ENCODE peak calls at places on chromosomes 5 and 9, in eight cellular contexts. One of them, this sample, is unnamed.

GRCh38 chr9:136052991-136053756 is 41.9 kb downstream of the NACC2 start:
- DNase-seq in T-helper 9 cell: no peak
- DNase-seq in cardiac fibroblast: no peak
- DNase-seq in stimulated activated CD8-positive, alpha-beta memory T cell treated with anti-CD3 and anti-CD28 coated beads, Interleukin-7, amount 100 ng/mL, for 4 hours: no peak
- DNase-seq in astrocyte of the hippocampus: peak
- DNase-seq in OCI-LY7: no peak
- DNase-seq in progenitor cell of endocrine pancreas: no peak
- DNase-seq in left cardiac atrium: no peak
- DNase-seq in this sample: no peak

GRCh38 chr5:104598285-104598684 is 1035.7 kb upstream of the NUDT12 start:
- DNase-seq in stimulated activated CD8-positive, alpha-beta memory T cell treated with anti-CD3 and anti-CD28 coated beads, Interleukin-7, amount 100 ng/mL, for 4 hours: no peak
- DNase-seq in T-helper 9 cell: no peak
- DNase-seq in progenitor cell of endocrine pancreas: no peak
- DNase-seq in OCI-LY7: no peak
- DNase-seq in cardiac fibroblast: no peak
- DNase-seq in left cardiac atrium: no peak
- DNase-seq in astrocyte of the hippocampus: no peak
- DNase-seq in this sample: no peak

GRCh38 chr5:73097740-73098139 is 22.6 kb upstream of the TMEM171 start:
- DNase-seq in astrocyte of the hippocampus: no peak
- DNase-seq in cardiac fibroblast: no peak
- DNase-seq in OCI-LY7: no peak
- DNase-seq in stimulated activated CD8-positive, alpha-beta memory T cell treated with anti-CD3 and anti-CD28 coated beads, Interleukin-7, amount 100 ng/mL, for 4 hours: no peak
- DNase-seq in T-helper 9 cell: no peak
- DNase-seq in left cardiac atrium: no peak
- DNase-seq in progenitor cell of endocrine pancreas: no peak
- DNase-seq in this sample: no peak

GRCh38 chr9:17531642-17532254 is 47.1 kb upstream of the SH3GL2 start:
- DNase-seq in progenitor cell of endocrine pancreas: no peak
- DNase-seq in cardiac fibroblast: peak
- DNase-seq in astrocyte of the hippocampus: peak
- DNase-seq in stimulated activated CD8-positive, alpha-beta memory T cell treated with anti-CD3 and anti-CD28 coated beads, Interleukin-7, amount 100 ng/mL, for 4 hours: no peak
- DNase-seq in left cardiac atrium: peak
- DNase-seq in T-helper 9 cell: no peak
- DNase-seq in OCI-LY7: peak
- DNase-seq in this sample: no peak

GRCh38 chr5:36078430-36078829 is 11.7 kb upstream of the UGT3A2 start:
- DNase-seq in astrocyte of the hippocampus: no peak
- DNase-seq in T-helper 9 cell: no peak
- DNase-seq in cardiac fibroblast: no peak
- DNase-seq in progenitor cell of endocrine pancreas: no peak
- DNase-seq in OCI-LY7: no peak
- DNase-seq in stimulated activated CD8-positive, alpha-beta memory T cell treated with anti-CD3 and anti-CD28 coated beads, Interleukin-7, amount 100 ng/mL, for 4 hours: no peak
- DNase-seq in left cardiac atrium: no peak
- DNase-seq in this sample: no peak

GRCh38 chr5:122421379-122422081 is 109.5 kb downstream of the SNCAIP start:
- DNase-seq in OCI-LY7: no peak
- DNase-seq in left cardiac atrium: no peak
- DNase-seq in stimulated activated CD8-positive, alpha-beta memory T cell treated with anti-CD3 and anti-CD28 coated beads, Interleukin-7, amount 100 ng/mL, for 4 hours: no peak
- DNase-seq in progenitor cell of endocrine pancreas: no peak
- DNase-seq in cardiac fibroblast: no peak
- DNase-seq in T-helper 9 cell: no peak
- DNase-seq in astrocyte of the hippocampus: no peak
- DNase-seq in this sample: no peak

GRCh38 chr9:96486351-96487029 is 36.5 kb downstream of the HABP4 start:
- DNase-seq in T-helper 9 cell: no peak
- DNase-seq in OCI-LY7: no peak
- DNase-seq in stimulated activated CD8-positive, alpha-beta memory T cell treated with anti-CD3 and anti-CD28 coated beads, Interleukin-7, amount 100 ng/mL, for 4 hours: no peak
- DNase-seq in left cardiac atrium: peak
- DNase-seq in cardiac fibroblast: peak
- DNase-seq in progenitor cell of endocrine pancreas: no peak
- DNase-seq in astrocyte of the hippocampus: peak
- DNase-seq in this sample: no peak

GRCh38 chr5:134114886-134115805 is 665 bp downstream of the TCF7 start:
- DNase-seq in astrocyte of the hippocampus: peak
- DNase-seq in left cardiac atrium: peak
- DNase-seq in T-helper 9 cell: peak
- DNase-seq in progenitor cell of endocrine pancreas: peak
- DNase-seq in cardiac fibroblast: no peak
- DNase-seq in stimulated activated CD8-positive, alpha-beta memory T cell treated with anti-CD3 and anti-CD28 coated beads, Interleukin-7, amount 100 ng/mL, for 4 hours: peak
- DNase-seq in OCI-LY7: peak
- DNase-seq in this sample: peak

GRCh38 chr5:135376961-135377621 is 21.9 kb downstream of the MACROH2A1 start:
- DNase-seq in T-helper 9 cell: no peak
- DNase-seq in cardiac fibroblast: no peak
- DNase-seq in left cardiac atrium: no peak
- DNase-seq in stimulated activated CD8-positive, alpha-beta memory T cell treated with anti-CD3 and anti-CD28 coated beads, Interleukin-7, amount 100 ng/mL, for 4 hours: no peak
- DNase-seq in astrocyte of the hippocampus: no peak
- DNase-seq in OCI-LY7: no peak
- DNase-seq in progenitor cell of endocrine pancreas: no peak
- DNase-seq in this sample: no peak

GRCh38 chr5:167899490-167899889 is 392.0 kb upstream of the WWC1 start:
- DNase-seq in T-helper 9 cell: no peak
- DNase-seq in astrocyte of the hippocampus: peak
- DNase-seq in cardiac fibroblast: peak
- DNase-seq in stimulated activated CD8-positive, alpha-beta memory T cell treated with anti-CD3 and anti-CD28 coated beads, Interleukin-7, amount 100 ng/mL, for 4 hours: no peak
- DNase-seq in progenitor cell of endocrine pancreas: no peak
- DNase-seq in left cardiac atrium: no peak
- DNase-seq in OCI-LY7: no peak
- DNase-seq in this sample: no peak

GRCh38 chr9:134611046-134611445 is 30.6 kb upstream of the COL5A1 start:
- DNase-seq in cardiac fibroblast: no peak
- DNase-seq in stimulated activated CD8-positive, alpha-beta memory T cell treated with anti-CD3 and anti-CD28 coated beads, Interleukin-7, amount 100 ng/mL, for 4 hours: no peak
- DNase-seq in T-helper 9 cell: no peak
- DNase-seq in OCI-LY7: no peak
- DNase-seq in astrocyte of the hippocampus: no peak
- DNase-seq in progenitor cell of endocrine pancreas: no peak
- DNase-seq in left cardiac atrium: no peak
- DNase-seq in this sample: no peak

GRCh38 chr5:72402959-72403628 is 82.9 kb downstream of the PTCD2 start:
- DNase-seq in T-helper 9 cell: no peak
- DNase-seq in progenitor cell of endocrine pancreas: no peak
- DNase-seq in astrocyte of the hippocampus: no peak
- DNase-seq in left cardiac atrium: peak
- DNase-seq in cardiac fibroblast: peak
- DNase-seq in OCI-LY7: no peak
- DNase-seq in stimulated activated CD8-positive, alpha-beta memory T cell treated with anti-CD3 and anti-CD28 coated beads, Interleukin-7, amount 100 ng/mL, for 4 hours: no peak
- DNase-seq in this sample: no peak

GRCh38 chr5:176741566-176742211 is 68.7 kb upstream of the UNC5A start:
- DNase-seq in OCI-LY7: no peak
- DNase-seq in progenitor cell of endocrine pancreas: no peak
- DNase-seq in T-helper 9 cell: no peak
- DNase-seq in astrocyte of the hippocampus: no peak
- DNase-seq in left cardiac atrium: no peak
- DNase-seq in cardiac fibroblast: no peak
- DNase-seq in stimulated activated CD8-positive, alpha-beta memory T cell treated with anti-CD3 and anti-CD28 coated beads, Interleukin-7, amount 100 ng/mL, for 4 hours: no peak
- DNase-seq in this sample: no peak

GRCh38 chr5:35789732-35790461 is 66.8 kb upstream of the IL7R start:
- DNase-seq in astrocyte of the hippocampus: no peak
- DNase-seq in cardiac fibroblast: peak
- DNase-seq in T-helper 9 cell: no peak
- DNase-seq in progenitor cell of endocrine pancreas: no peak
- DNase-seq in stimulated activated CD8-positive, alpha-beta memory T cell treated with anti-CD3 and anti-CD28 coated beads, Interleukin-7, amount 100 ng/mL, for 4 hours: no peak
- DNase-seq in left cardiac atrium: no peak
- DNase-seq in OCI-LY7: no peak
- DNase-seq in this sample: no peak

This sample was measured in iPS DF 6.9.